ENCODE peak calls at places on chromosomes 2 and 18, in five cellular contexts. M, S, O, I and U are unnamed samples.

GRCh38 chr18:72543362-72544055 is 633 bp downstream of the CBLN2 start:
- DNase-seq in M (no peak), S (peak; percentile 4), O (no peak), I (no peak), U (no peak)

GRCh38 chr18:55878224-55878623 is 290.2 kb upstream of the TCF4 start:
- DNase-seq in M (peak; percentile 58), S (peak; percentile 66), O (no peak), I (no peak), U (no peak)

GRCh38 chr2:198101688-198102087 is 297.3 kb downstream of the PLCL1 start:
- DNase-seq in M (no peak), S (no peak), O (no peak), I (no peak), U (no peak)

GRCh38 chr2:32231959-32232358 is 32.7 kb downstream of the NLRC4 start:
- DNase-seq in M (no peak), S (no peak), O (peak; percentile 56), I (no peak), U (no peak)

GRCh38 chr2:234422242-234422641 is 74.6 kb downstream of the ARL4C start:
- DNase-seq in M (peak; percentile 95), S (peak; percentile 93), O (peak; percentile 96), I (peak; percentile 82), U (peak; percentile 96)

GRCh38 chr2:74502147-74502719 is 2.8 kb upstream of the LBX2 start:
- DNase-seq in M (no peak), S (peak; percentile 39), O (no peak), I (no peak), U (no peak)

GRCh38 chr2:225042800-225043167 is 516 bp upstream of the DOCK10 start:
- DNase-seq in M (no peak), S (no peak), O (no peak), I (no peak), U (no peak)

GRCh38 chr2:71923887-71924533 is 223.7 kb downstream of the CYP26B1 start:
- DNase-seq in M (peak; percentile 65), S (peak; percentile 65), O (peak; percentile 85), I (peak; percentile 72), U (peak; percentile 76)

GRCh38 chr2:62150597-62151305 is 45.2 kb upstream of the B3GNT2 start:
- DNase-seq in M (peak; percentile 15), S (no peak), O (peak; percentile 39), I (no peak), U (no peak)

GRCh38 chr18:34321075-34321474 is 96.4 kb upstream of the NOL4 start:
- DNase-seq in M (no peak), S (no peak), O (no peak), I (no peak), U (no peak)

GRCh38 chr2:223109341-223109740 is 57.4 kb downstream of the KCNE4 start:
- DNase-seq in M (no peak), S (peak; percentile 43), O (no peak), I (no peak), U (peak; percentile 79)

GRCh38 chr2:65608966-65609365 is 176.6 kb upstream of the SPRED2 start:
- DNase-seq in M (no peak), S (no peak), O (no peak), I (no peak), U (no peak)

GRCh38 chr2:135164431-135164830 is 112.3 kb downstream of the RAB3GAP1 start:
- DNase-seq in M (peak; percentile 89), S (peak; percentile 95), O (peak; percentile 96), I (no peak), U (peak; percentile 84)

GRCh38 chr2:16216555-16216938 is 276.2 kb downstream of the MYCN start:
- DNase-seq in M (no peak), S (no peak), O (no peak), I (no peak), U (no peak)

GRCh38 chr2:23092831-23093230 is 292.1 kb upstream of the KLHL29 start:
- DNase-seq in M (peak; percentile 2), S (peak; percentile 48), O (peak; percentile 14), I (no peak), U (peak; percentile 13)

GRCh38 chr2:235605999-235606715 is 112.3 kb downstream of the AGAP1 start:
- DNase-seq in M (peak; percentile 81), S (peak; percentile 86), O (no peak), I (no peak), U (peak; percentile 91)

GRCh38 chr2:95346236-95346737 is 49.1 kb downstream of the KCNIP3 start:
- DNase-seq in M (peak; percentile 29), S (peak; percentile 86), O (peak; percentile 75), I (no peak), U (peak; percentile 66)

GRCh38 chr2:231576465-231576864 is 16.2 kb upstream of the TEX44 start:
- DNase-seq in M (no peak), S (no peak), O (no peak), I (no peak), U (no peak)

GRCh38 chr18:51195602-51196115 is 1.8 kb downstream of the MEX3C start:
- DNase-seq in M (peak; percentile 60), S (peak; percentile 64), O (peak; percentile 27), I (peak; percentile 18), U (peak; percentile 80)

GRCh38 chr2:230706053-230706498 is 6.6 kb upstream of the CAB39 start:
- DNase-seq in M (no peak), S (no peak), O (peak; percentile 69), I (no peak), U (no peak)

GRCh38 chr2:98900721-98901120 is 35.3 kb downstream of the CRACDL start:
- DNase-seq in M (no peak), S (no peak), O (no peak), I (no peak), U (no peak)

GRCh38 chr2:205580591-205580990 is 101.7 kb upstream of the NRP2 start:
- DNase-seq in M (peak; percentile 63), S (peak; percentile 73), O (no peak), I (no peak), U (peak; percentile 43)

GRCh38 chr2:121246704-121247255 is 38.2 kb downstream of the TFCP2L1 start:
- DNase-seq in M (no peak), S (no peak), O (no peak), I (no peak), U (no peak)

GRCh38 chr2:75199428-75200011 is at the start of gene TACR1:
- DNase-seq in M (peak; percentile 73), S (peak; percentile 85), O (peak; percentile 53), I (no peak), U (peak; percentile 70)

GRCh38 chr2:11933854-11934253 is 187.4 kb downstream of the LPIN1 start:
- DNase-seq in M (no peak), S (no peak), O (no peak), I (no peak), U (no peak)

GRCh38 chr2:217392930-217393584 is 533.2 kb upstream of the TNP1 start:
- DNase-seq in M (peak; percentile 39), S (peak; percentile 49), O (no peak), I (no peak), U (no peak)

GRCh38 chr2:240644859-240645301 is 19.6 kb downstream of the GPR35 start:
- DNase-seq in M (no peak), S (no peak), O (no peak), I (no peak), U (no peak)

GRCh38 chr18:46250084-46250811 is 146.1 kb downstream of the HAUS1 start:
- DNase-seq in M (peak; percentile 92), S (peak; percentile 59), O (peak; percentile 83), I (peak; percentile 49), U (peak; percentile 92)
- H3K9ac ChIP-seq in M (peak overlapping the region; percentile 36), S (no peak overlapping the region), O (no peak overlapping the region), I (no peak overlapping the region), U (no peak overlapping the region)

GRCh38 chr2:8544168-8544785 is 137.6 kb upstream of the ID2 start:
- DNase-seq in M (no peak), S (no peak), O (no peak), I (no peak), U (no peak)

GRCh38 chr2:8543412-8544167 is 138.3 kb upstream of the ID2 start:
- DNase-seq in M (peak; percentile 90), S (peak; percentile 94), O (peak; percentile 78), I (no peak), U (peak; percentile 85)

GRCh38 chr2:8546319-8547283 is 135.3 kb upstream of the ID2 start:
- DNase-seq in M (no peak), S (no peak), O (no peak), I (no peak), U (no peak)

GRCh38 chr2:8545676-8546318 is 136.1 kb upstream of the ID2 start:
- DNase-seq in M (no peak), S (no peak), O (no peak), I (no peak), U (no peak)

DNA sequence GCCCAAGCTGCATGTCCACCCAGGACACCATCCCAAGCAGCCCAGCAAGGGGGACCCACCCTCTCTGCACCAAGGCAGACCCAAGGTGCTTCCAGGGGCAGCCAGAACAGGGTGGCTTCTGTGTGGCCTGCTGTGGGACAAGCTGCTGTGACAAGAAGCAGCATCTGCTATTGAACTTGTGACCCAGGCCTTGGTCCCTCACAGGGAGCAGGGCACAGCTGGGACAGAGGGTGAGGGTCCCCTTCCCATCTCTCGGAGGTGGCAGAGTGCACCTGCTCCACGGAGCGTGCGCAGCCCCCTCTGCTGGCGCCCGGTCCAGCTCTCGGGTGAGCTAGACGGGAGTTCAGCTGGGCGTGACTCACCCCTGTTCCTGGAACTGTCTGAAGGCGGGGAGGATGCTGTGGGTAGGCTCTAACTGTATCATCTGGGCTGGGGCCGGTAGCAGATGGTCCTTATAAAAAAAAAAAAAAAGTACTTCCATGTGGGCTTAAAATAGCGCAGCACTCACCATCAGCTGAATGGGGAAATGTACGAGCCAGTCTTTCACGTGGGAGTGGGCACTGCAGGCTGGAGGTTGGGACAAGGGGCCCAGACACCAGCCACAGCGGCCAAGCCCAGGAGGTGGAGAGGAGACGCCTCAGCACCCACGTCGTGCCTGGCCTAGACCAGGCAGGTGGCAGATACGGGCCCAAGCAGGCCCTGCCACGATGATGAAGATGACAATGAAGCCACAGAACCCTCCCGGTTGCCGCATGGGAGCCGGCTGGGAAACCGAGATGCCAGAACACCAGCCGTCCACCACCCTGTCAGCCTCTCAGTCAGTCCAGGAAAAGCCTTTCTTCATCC is 136.8 kb upstream of the ID2 start:
- DNase-seq in M (peak; percentile 93), S (peak; percentile 97), O (peak; percentile 56), I (peak; percentile 6), U (peak; percentile 96)
- H3K9ac ChIP-seq in M (no peak overlapping the region), S (peak overlapping the region; percentile 33), O (no peak overlapping the region), I (no peak overlapping the region), U (peak overlapping the region; percentile 34)

GRCh38 chr2:175393851-175394250 is 212.3 kb upstream of the ATP5MC3 start:
- DNase-seq in M (no peak), S (no peak), O (no peak), I (no peak), U (no peak)
- H3K9ac ChIP-seq in M (no peak overlapping the region), S (no peak overlapping the region), O (no peak overlapping the region), I (no peak overlapping the region), U (no peak overlapping the region)

GRCh38 chr2:227759411-227760113 is 13.9 kb downstream of the SCYGR8 start:
- DNase-seq in M (no peak), S (no peak), O (no peak), I (no peak), U (no peak)
- H3K9ac ChIP-seq in M (no peak overlapping the region), S (no peak overlapping the region), O (no peak overlapping the region), I (no peak overlapping the region), U (no peak overlapping the region)

GRCh38 chr2:69945447-69945846 is 16.0 kb downstream of the ASPRV1 start:
- DNase-seq in M (no peak), S (peak; percentile 62), O (peak; percentile 76), I (no peak), U (no peak)
- H3K9ac ChIP-seq in M (no peak overlapping the region), S (no peak overlapping the region), O (peak overlapping the region; percentile 75), I (no peak overlapping the region), U (no peak overlapping the region)